ENCODE peak calls at places on chromosomes 11 and 22, in four cellular contexts. Y is A549, W is ovary, B is stomach. C is an unnamed sample.

GRCh38 chr11:11022126-11022730 is 164.4 kb upstream of the ZBED5 start:
- DNase-seq in Y (peak), W (no peak), B (no peak), C (peak)

GRCh38 chr11:2582958-2583604 is 116.7 kb downstream of the KCNQ1OT1 start:
- DNase-seq in Y (no peak), W (peak), B (peak), C (no peak)

GRCh38 chr22:45602824-45603301 is 68.8 kb upstream of the ATXN10 start:
- DNase-seq in Y (no peak), W (no peak), B (no peak), C (no peak)

GRCh38 chr11:43278302-43278956 is 33.4 kb upstream of the API5 start:
- DNase-seq in Y (peak), W (no peak), B (no peak), C (no peak)

GRCh38 chr11:110463153-110463552 is 33.4 kb downstream of the FDX1 start:
- DNase-seq in Y (no peak), W (peak), B (peak), C (peak)

GRCh38 chr11:77590194-77590591 is 440 bp downstream of the AQP11 start:
- DNase-seq in Y (peak), W (peak), B (peak), C (peak)

GRCh38 chr11:88174627-88175003 is 628 bp downstream of the RAB38 start:
- DNase-seq in Y (peak), W (peak), B (peak), C (peak)

GRCh38 chr11:64131657-64132387 is 34.1 kb downstream of the MACROD1 start:
- DNase-seq in Y (no peak), W (no peak), B (no peak), C (no peak)

GRCh38 chr11:133065847-133066485 is 466.3 kb downstream of the OPCML start:
- DNase-seq in Y (no peak), W (no peak), B (no peak), C (no peak)

GRCh38 chr11:73271936-73272679 is at the start of gene P2RY6:
- DNase-seq in Y (peak), W (no peak), B (peak), C (peak)

GRCh38 chr22:50114221-50114981 is 24.6 kb downstream of the MOV10L1 start:
- DNase-seq in Y (no peak), W (peak), B (no peak), C (no peak)

GRCh38 chr11:7300281-7300680 is 48.6 kb downstream of the SYT9 start:
- DNase-seq in Y (no peak), W (no peak), B (no peak), C (no peak)

GRCh38 chr22:17867160-17867785 is 93.0 kb upstream of the BID start:
- DNase-seq in Y (no peak), W (no peak), B (no peak), C (no peak)

GRCh38 chr22:40609216-40609615 is 27.3 kb downstream of the MRTFA start:
- DNase-seq in Y (no peak), W (no peak), B (no peak), C (no peak)

GRCh38 chr11:67071420-67072284 is 15.0 kb downstream of the RHOD start:
- DNase-seq in Y (peak), W (peak), B (peak), C (peak)

GRCh38 chr11:119081682-119082081 is 3.0 kb upstream of the HMBS start:
- DNase-seq in Y (no peak), W (no peak), B (no peak), C (no peak)

GRCh38 chr11:33898957-33899356 is 7.1 kb upstream of the LMO2 start:
- DNase-seq in Y (no peak), W (no peak), B (no peak), C (no peak)
- TF ChIP-seq EP300 in Y (no peak), W (no peak), B (no peak), C (no peak)

GRCh38 chr22:29689872-29690213 is 30.0 kb upstream of the CABP7 start:
- DNase-seq in Y (no peak), W (peak), B (peak), C (peak)
- H3K4me3 ChIP-seq in Y (no peak), W (no peak), B (no peak), C (no peak)

GRCh38 chr11:34242037-34242625 is 115.7 kb downstream of the ABTB2 start:
- DNase-seq in Y (peak), W (no peak), B (no peak), C (no peak)

GRCh38 chr11:34238533-34238932 is 119.3 kb downstream of the ABTB2 start:
- DNase-seq in Y (no peak), W (no peak), B (no peak), C (no peak)

GRCh38 chr11:34238966-34239365 is 118.8 kb downstream of the ABTB2 start:
- DNase-seq in Y (no peak), W (no peak), B (no peak), C (no peak)

GRCh38 chr11:34240150-34240494 is 117.7 kb downstream of the ABTB2 start:
- DNase-seq in Y (no peak), W (no peak), B (no peak), C (no peak)

DNA sequence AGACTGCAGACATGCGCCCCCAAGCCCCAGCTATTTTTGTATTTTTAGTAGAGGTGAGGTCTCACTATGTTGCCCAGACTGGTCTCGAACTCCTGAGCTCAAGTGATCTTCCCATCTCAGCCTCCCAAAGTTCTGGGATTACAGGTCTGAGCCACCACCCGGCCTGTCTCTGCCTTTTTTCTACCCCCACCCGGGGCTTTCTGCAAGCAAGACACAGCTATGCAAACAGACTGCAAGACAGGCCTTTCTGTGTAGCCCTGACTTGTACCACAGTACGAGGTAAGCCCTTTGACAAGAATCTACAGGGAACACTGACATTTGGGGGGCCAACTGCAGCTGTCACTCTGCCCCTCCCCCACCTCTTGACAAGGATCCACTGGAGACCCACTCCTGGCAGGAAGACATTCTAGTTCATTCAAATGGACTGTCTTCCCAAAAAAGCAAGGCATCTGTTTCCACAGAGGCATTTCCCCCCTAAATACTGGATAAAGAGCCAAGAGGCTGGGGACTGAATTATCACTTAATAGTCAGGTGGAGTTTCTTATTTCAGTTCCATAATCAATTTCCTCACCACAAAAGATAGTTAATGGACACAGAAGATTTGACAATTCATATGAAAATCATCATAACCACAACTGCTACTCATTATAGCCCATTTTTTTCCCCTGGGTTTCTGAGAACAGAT is 118.2 kb downstream of the ABTB2 start:
- DNase-seq in Y (no peak), W (no peak), B (no peak), C (no peak)
- TF ChIP-seq EP300 in Y (no peak), W (no peak), B (no peak), C (no peak)

DNA sequence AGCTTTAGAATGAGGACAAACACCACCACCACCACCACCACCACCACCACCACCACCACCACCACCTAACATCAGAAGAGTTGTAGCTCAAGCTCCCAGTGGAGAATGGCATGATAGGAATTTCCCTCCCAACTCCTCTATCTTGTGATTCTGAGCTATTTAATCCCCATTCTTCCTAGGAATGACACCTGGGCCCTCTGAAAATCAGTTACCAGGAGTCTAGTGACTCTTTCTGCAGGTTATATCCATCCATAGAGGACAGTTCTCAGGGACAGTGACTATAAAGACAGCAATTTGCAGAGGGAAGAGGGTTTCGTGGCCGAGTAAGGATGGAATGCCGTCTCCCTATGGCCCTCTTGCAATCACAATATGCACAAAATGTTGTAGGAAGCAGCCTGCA is 27.8 kb downstream of the MYH9 start:
- DNase-seq in Y (no peak), W (no peak), B (no peak), C (no peak)
- H3K4me3 ChIP-seq in Y (no peak), W (no peak), B (no peak), C (no peak)

DNA sequence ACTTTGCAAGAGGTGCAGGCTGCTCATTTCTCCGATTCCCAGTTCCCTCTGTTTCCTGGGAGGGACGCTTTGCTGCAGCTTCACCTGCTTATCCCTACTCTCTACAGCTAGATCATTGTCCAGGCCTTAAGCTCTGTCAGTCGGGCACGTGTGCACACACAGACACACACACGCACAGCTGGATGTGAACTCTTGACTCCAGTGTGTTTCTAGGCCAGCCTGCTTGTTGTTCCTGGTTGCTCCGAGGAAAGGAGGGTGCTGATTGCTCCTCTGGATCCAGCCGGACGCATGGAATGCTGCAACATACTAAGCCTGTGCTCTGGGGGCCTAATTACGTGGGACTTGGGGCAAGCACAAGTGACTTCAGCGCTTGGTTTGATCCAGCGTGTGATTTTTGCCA is 19.7 kb downstream of the ZNRF3 start:
- DNase-seq in Y (no peak), W (peak), B (no peak), C (no peak)
- TF ChIP-seq EP300 in Y (no peak), W (no peak), B (no peak), C (no peak)

DNA sequence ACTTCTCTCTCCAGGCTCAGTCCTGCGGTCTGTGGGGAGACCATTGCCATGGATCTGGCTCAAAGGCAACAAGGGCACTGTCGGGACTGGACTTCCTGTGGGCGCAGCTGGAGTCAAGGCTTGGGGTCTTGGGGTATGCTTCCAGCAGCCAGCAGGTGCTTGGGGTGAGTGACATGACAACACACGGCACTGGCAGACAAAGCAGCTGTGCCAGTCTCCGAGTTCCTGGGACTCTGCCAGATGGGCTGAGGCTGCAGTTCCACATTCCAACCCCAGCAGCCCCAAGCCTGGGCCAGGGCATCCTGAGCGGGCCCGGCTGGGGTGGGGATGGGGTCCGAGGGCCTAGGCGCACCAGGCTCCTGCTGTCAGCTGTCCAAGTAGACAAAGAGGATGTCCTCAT is 12.3 kb downstream of the GUCD1 start:
- DNase-seq in Y (no peak), W (no peak), B (peak), C (no peak)
- H3K4me3 ChIP-seq in Y (no peak), W (no peak), B (no peak), C (no peak)

GRCh38 chr11:102552447-102553200 is 22.1 kb upstream of the MMP7 start:
- DNase-seq in Y (peak), W (no peak), B (peak), C (no peak)
- TF ChIP-seq EP300 in Y (peak), W (no peak), B (no peak), C (no peak)

DNA sequence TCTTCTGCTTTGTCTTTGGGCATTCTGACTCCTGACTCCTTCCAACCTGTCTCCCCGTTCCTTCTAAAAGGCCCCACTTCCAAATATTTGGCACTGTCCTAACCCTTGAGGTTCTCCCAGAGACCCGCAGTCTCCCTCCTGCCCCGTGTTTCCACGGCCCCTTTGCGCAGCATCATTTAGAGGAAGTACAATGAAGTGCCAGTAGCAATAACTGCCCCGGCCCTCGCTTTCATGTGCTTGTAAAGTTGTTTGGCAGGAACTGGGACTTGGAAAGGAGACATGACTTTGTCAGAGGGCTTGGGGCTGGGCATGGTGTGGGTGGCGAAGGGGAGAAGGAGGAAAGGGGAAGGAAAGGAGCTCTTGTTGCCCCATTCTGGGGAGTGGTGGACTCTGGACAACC is 2.6 kb downstream of the CD44 start:
- DNase-seq in Y (no peak), W (no peak), B (peak), C (peak)
- H3K4me3 ChIP-seq in Y (peak), W (peak), B (peak), C (peak)

C was measured in tibial nerve.